ENCODE peak calls at places on chromosomes 1 and 21, in ten cellular contexts. One of them, this sample, is unnamed.

GRCh38 chr1:98102369-98103030 is 181.7 kb upstream of the DPYD start:
- DNase-seq in H7: no peak
- DNase-seq in C1 segment of cervical spinal cord: no peak
- DNase-seq in head of caudate nucleus: no peak
- DNase-seq in NCI-H748 treated with DMSO at 0.1 percent for 48 hours: no peak
- DNase-seq in stimulated activated naive CD8-positive, alpha-beta T cell treated with anti-CD3 and anti-CD28 coated beads, Interleukin-15, Interleukin-2, amounts not matched to agents 100 U/mL and 50 U/mL, for 24 hours: no peak
- DNase-seq in stimulated activated CD8-positive, alpha-beta memory T cell treated with anti-CD3 and anti-CD28 coated beads, Interleukin-7, amount 100 ng/mL, for 1 hour: no peak
- DNase-seq in GM12891: no peak
- DNase-seq in AG09309: no peak
- DNase-seq in NCI-H1092 treated with DMSO at 0.1 percent for 48 hours: no peak
- DNase-seq in this sample: no peak

GRCh38 chr1:80536464-80536863 is 1264.3 kb upstream of the ADGRL2 start:
- DNase-seq in stimulated activated naive CD8-positive, alpha-beta T cell treated with anti-CD3 and anti-CD28 coated beads, Interleukin-15, Interleukin-2, amounts not matched to agents 100 U/mL and 50 U/mL, for 24 hours: no peak
- DNase-seq in C1 segment of cervical spinal cord: no peak
- DNase-seq in head of caudate nucleus: no peak
- DNase-seq in NCI-H748 treated with DMSO at 0.1 percent for 48 hours: no peak
- DNase-seq in GM12891: no peak
- DNase-seq in H7: no peak
- DNase-seq in AG09309: no peak
- DNase-seq in NCI-H1092 treated with DMSO at 0.1 percent for 48 hours: no peak
- DNase-seq in stimulated activated CD8-positive, alpha-beta memory T cell treated with anti-CD3 and anti-CD28 coated beads, Interleukin-7, amount 100 ng/mL, for 1 hour: no peak
- DNase-seq in this sample: no peak

GRCh38 chr21:33685613-33686197 is 43.4 kb downstream of the ITSN1 start:
- DNase-seq in H7: no peak
- DNase-seq in stimulated activated naive CD8-positive, alpha-beta T cell treated with anti-CD3 and anti-CD28 coated beads, Interleukin-15, Interleukin-2, amounts not matched to agents 100 U/mL and 50 U/mL, for 24 hours: no peak
- DNase-seq in NCI-H1092 treated with DMSO at 0.1 percent for 48 hours: no peak
- DNase-seq in C1 segment of cervical spinal cord: no peak
- DNase-seq in head of caudate nucleus: no peak
- DNase-seq in stimulated activated CD8-positive, alpha-beta memory T cell treated with anti-CD3 and anti-CD28 coated beads, Interleukin-7, amount 100 ng/mL, for 1 hour: no peak
- DNase-seq in NCI-H748 treated with DMSO at 0.1 percent for 48 hours: no peak
- DNase-seq in AG09309: peak
- DNase-seq in GM12891: no peak
- DNase-seq in this sample: no peak

GRCh38 chr1:202289009-202289408 is 52.7 kb downstream of the UBE2T start:
- DNase-seq in stimulated activated CD8-positive, alpha-beta memory T cell treated with anti-CD3 and anti-CD28 coated beads, Interleukin-7, amount 100 ng/mL, for 1 hour: no peak
- DNase-seq in H7: no peak
- DNase-seq in NCI-H1092 treated with DMSO at 0.1 percent for 48 hours: no peak
- DNase-seq in stimulated activated naive CD8-positive, alpha-beta T cell treated with anti-CD3 and anti-CD28 coated beads, Interleukin-15, Interleukin-2, amounts not matched to agents 100 U/mL and 50 U/mL, for 24 hours: no peak
- DNase-seq in head of caudate nucleus: no peak
- DNase-seq in NCI-H748 treated with DMSO at 0.1 percent for 48 hours: no peak
- DNase-seq in GM12891: no peak
- DNase-seq in C1 segment of cervical spinal cord: no peak
- DNase-seq in AG09309: no peak
- DNase-seq in this sample: no peak

GRCh38 chr1:118783095-118783758 is 204.9 kb downstream of the TBX15 start:
- DNase-seq in stimulated activated naive CD8-positive, alpha-beta T cell treated with anti-CD3 and anti-CD28 coated beads, Interleukin-15, Interleukin-2, amounts not matched to agents 100 U/mL and 50 U/mL, for 24 hours: no peak
- DNase-seq in H7: peak
- DNase-seq in C1 segment of cervical spinal cord: no peak
- DNase-seq in AG09309: no peak
- DNase-seq in head of caudate nucleus: no peak
- DNase-seq in stimulated activated CD8-positive, alpha-beta memory T cell treated with anti-CD3 and anti-CD28 coated beads, Interleukin-7, amount 100 ng/mL, for 1 hour: no peak
- DNase-seq in GM12891: no peak
- DNase-seq in NCI-H1092 treated with DMSO at 0.1 percent for 48 hours: peak
- DNase-seq in NCI-H748 treated with DMSO at 0.1 percent for 48 hours: peak
- DNase-seq in this sample: no peak

GRCh38 chr21:14388282-14388681 is 5.3 kb upstream of the HSPA13 start:
- DNase-seq in NCI-H1092 treated with DMSO at 0.1 percent for 48 hours: no peak
- DNase-seq in GM12891: no peak
- DNase-seq in H7: no peak
- DNase-seq in AG09309: no peak
- DNase-seq in stimulated activated CD8-positive, alpha-beta memory T cell treated with anti-CD3 and anti-CD28 coated beads, Interleukin-7, amount 100 ng/mL, for 1 hour: no peak
- DNase-seq in stimulated activated naive CD8-positive, alpha-beta T cell treated with anti-CD3 and anti-CD28 coated beads, Interleukin-15, Interleukin-2, amounts not matched to agents 100 U/mL and 50 U/mL, for 24 hours: no peak
- DNase-seq in C1 segment of cervical spinal cord: no peak
- DNase-seq in NCI-H748 treated with DMSO at 0.1 percent for 48 hours: no peak
- DNase-seq in head of caudate nucleus: no peak
- DNase-seq in this sample: no peak

GRCh38 chr21:16535100-16535418 is 805.3 kb downstream of the USP25 start:
- DNase-seq in NCI-H1092 treated with DMSO at 0.1 percent for 48 hours: peak
- DNase-seq in AG09309: peak
- DNase-seq in GM12891: no peak
- DNase-seq in H7: no peak
- DNase-seq in NCI-H748 treated with DMSO at 0.1 percent for 48 hours: no peak
- DNase-seq in head of caudate nucleus: peak
- DNase-seq in stimulated activated CD8-positive, alpha-beta memory T cell treated with anti-CD3 and anti-CD28 coated beads, Interleukin-7, amount 100 ng/mL, for 1 hour: no peak
- DNase-seq in stimulated activated naive CD8-positive, alpha-beta T cell treated with anti-CD3 and anti-CD28 coated beads, Interleukin-15, Interleukin-2, amounts not matched to agents 100 U/mL and 50 U/mL, for 24 hours: no peak
- DNase-seq in C1 segment of cervical spinal cord: peak
- DNase-seq in this sample: peak

GRCh38 chr1:187621961-187622360 is 793.2 kb downstream of the PLA2G4A start:
- DNase-seq in NCI-H1092 treated with DMSO at 0.1 percent for 48 hours: no peak
- DNase-seq in C1 segment of cervical spinal cord: peak
- DNase-seq in GM12891: no peak
- DNase-seq in stimulated activated naive CD8-positive, alpha-beta T cell treated with anti-CD3 and anti-CD28 coated beads, Interleukin-15, Interleukin-2, amounts not matched to agents 100 U/mL and 50 U/mL, for 24 hours: no peak
- DNase-seq in head of caudate nucleus: no peak
- DNase-seq in AG09309: no peak
- DNase-seq in stimulated activated CD8-positive, alpha-beta memory T cell treated with anti-CD3 and anti-CD28 coated beads, Interleukin-7, amount 100 ng/mL, for 1 hour: no peak
- DNase-seq in NCI-H748 treated with DMSO at 0.1 percent for 48 hours: no peak
- DNase-seq in H7: no peak
- DNase-seq in this sample: no peak

GRCh38 chr1:230120949-230121381 is 53.9 kb downstream of the GALNT2 start:
- DNase-seq in NCI-H1092 treated with DMSO at 0.1 percent for 48 hours: peak
- DNase-seq in C1 segment of cervical spinal cord: no peak
- DNase-seq in stimulated activated CD8-positive, alpha-beta memory T cell treated with anti-CD3 and anti-CD28 coated beads, Interleukin-7, amount 100 ng/mL, for 1 hour: no peak
- DNase-seq in GM12891: no peak
- DNase-seq in stimulated activated naive CD8-positive, alpha-beta T cell treated with anti-CD3 and anti-CD28 coated beads, Interleukin-15, Interleukin-2, amounts not matched to agents 100 U/mL and 50 U/mL, for 24 hours: no peak
- DNase-seq in H7: peak
- DNase-seq in NCI-H748 treated with DMSO at 0.1 percent for 48 hours: peak
- DNase-seq in head of caudate nucleus: no peak
- DNase-seq in AG09309: no peak
- DNase-seq in this sample: peak

GRCh38 chr1:168504064-168504837 is 39.5 kb downstream of the XCL2 start:
- DNase-seq in stimulated activated naive CD8-positive, alpha-beta T cell treated with anti-CD3 and anti-CD28 coated beads, Interleukin-15, Interleukin-2, amounts not matched to agents 100 U/mL and 50 U/mL, for 24 hours: peak
- DNase-seq in head of caudate nucleus: no peak
- DNase-seq in C1 segment of cervical spinal cord: no peak
- DNase-seq in stimulated activated CD8-positive, alpha-beta memory T cell treated with anti-CD3 and anti-CD28 coated beads, Interleukin-7, amount 100 ng/mL, for 1 hour: no peak
- DNase-seq in NCI-H1092 treated with DMSO at 0.1 percent for 48 hours: no peak
- DNase-seq in AG09309: peak
- DNase-seq in H7: no peak
- DNase-seq in NCI-H748 treated with DMSO at 0.1 percent for 48 hours: no peak
- DNase-seq in GM12891: no peak
- DNase-seq in this sample: no peak

GRCh38 chr1:203282720-203283542 is 22.4 kb upstream of the BTG2 start:
- DNase-seq in C1 segment of cervical spinal cord: peak
- DNase-seq in GM12891: no peak
- DNase-seq in NCI-H748 treated with DMSO at 0.1 percent for 48 hours: no peak
- DNase-seq in stimulated activated naive CD8-positive, alpha-beta T cell treated with anti-CD3 and anti-CD28 coated beads, Interleukin-15, Interleukin-2, amounts not matched to agents 100 U/mL and 50 U/mL, for 24 hours: no peak
- DNase-seq in NCI-H1092 treated with DMSO at 0.1 percent for 48 hours: peak
- DNase-seq in head of caudate nucleus: no peak
- DNase-seq in stimulated activated CD8-positive, alpha-beta memory T cell treated with anti-CD3 and anti-CD28 coated beads, Interleukin-7, amount 100 ng/mL, for 1 hour: no peak
- DNase-seq in AG09309: no peak
- DNase-seq in H7: no peak
- DNase-seq in this sample: no peak

GRCh38 chr1:79040424-79041089 is 34.0 kb upstream of the ADGRL4 start:
- DNase-seq in C1 segment of cervical spinal cord: no peak
- DNase-seq in AG09309: no peak
- DNase-seq in head of caudate nucleus: no peak
- DNase-seq in stimulated activated naive CD8-positive, alpha-beta T cell treated with anti-CD3 and anti-CD28 coated beads, Interleukin-15, Interleukin-2, amounts not matched to agents 100 U/mL and 50 U/mL, for 24 hours: no peak
- DNase-seq in GM12891: no peak
- DNase-seq in NCI-H1092 treated with DMSO at 0.1 percent for 48 hours: no peak
- DNase-seq in stimulated activated CD8-positive, alpha-beta memory T cell treated with anti-CD3 and anti-CD28 coated beads, Interleukin-7, amount 100 ng/mL, for 1 hour: no peak
- DNase-seq in NCI-H748 treated with DMSO at 0.1 percent for 48 hours: no peak
- DNase-seq in H7: no peak
- DNase-seq in this sample: no peak

GRCh38 chr1:167776151-167776550 is 54.4 kb downstream of the MPZL1 start:
- DNase-seq in AG09309: no peak
- DNase-seq in stimulated activated CD8-positive, alpha-beta memory T cell treated with anti-CD3 and anti-CD28 coated beads, Interleukin-7, amount 100 ng/mL, for 1 hour: no peak
- DNase-seq in GM12891: no peak
- DNase-seq in H7: no peak
- DNase-seq in NCI-H748 treated with DMSO at 0.1 percent for 48 hours: no peak
- DNase-seq in stimulated activated naive CD8-positive, alpha-beta T cell treated with anti-CD3 and anti-CD28 coated beads, Interleukin-15, Interleukin-2, amounts not matched to agents 100 U/mL and 50 U/mL, for 24 hours: no peak
- DNase-seq in head of caudate nucleus: no peak
- DNase-seq in C1 segment of cervical spinal cord: no peak
- DNase-seq in NCI-H1092 treated with DMSO at 0.1 percent for 48 hours: no peak
- DNase-seq in this sample: no peak

GRCh38 chr1:232222614-232223013 is 407.3 kb downstream of the SIPA1L2 start:
- DNase-seq in NCI-H1092 treated with DMSO at 0.1 percent for 48 hours: no peak
- DNase-seq in H7: no peak
- DNase-seq in head of caudate nucleus: no peak
- DNase-seq in C1 segment of cervical spinal cord: no peak
- DNase-seq in stimulated activated CD8-positive, alpha-beta memory T cell treated with anti-CD3 and anti-CD28 coated beads, Interleukin-7, amount 100 ng/mL, for 1 hour: no peak
- DNase-seq in NCI-H748 treated with DMSO at 0.1 percent for 48 hours: no peak
- DNase-seq in AG09309: no peak
- DNase-seq in GM12891: no peak
- DNase-seq in stimulated activated naive CD8-positive, alpha-beta T cell treated with anti-CD3 and anti-CD28 coated beads, Interleukin-15, Interleukin-2, amounts not matched to agents 100 U/mL and 50 U/mL, for 24 hours: no peak
- DNase-seq in this sample: no peak

GRCh38 chr1:47993881-47994625 is 3.1 kb downstream of the TRABD2B start:
- DNase-seq in NCI-H748 treated with DMSO at 0.1 percent for 48 hours: no peak
- DNase-seq in C1 segment of cervical spinal cord: no peak
- DNase-seq in AG09309: no peak
- DNase-seq in stimulated activated CD8-positive, alpha-beta memory T cell treated with anti-CD3 and anti-CD28 coated beads, Interleukin-7, amount 100 ng/mL, for 1 hour: no peak
- DNase-seq in GM12891: no peak
- DNase-seq in head of caudate nucleus: no peak
- DNase-seq in stimulated activated naive CD8-positive, alpha-beta T cell treated with anti-CD3 and anti-CD28 coated beads, Interleukin-15, Interleukin-2, amounts not matched to agents 100 U/mL and 50 U/mL, for 24 hours: no peak
- DNase-seq in H7: no peak
- DNase-seq in NCI-H1092 treated with DMSO at 0.1 percent for 48 hours: no peak
- DNase-seq in this sample: no peak

GRCh38 chr1:231387770-231388669 is 34.1 kb downstream of the EGLN1 start:
- DNase-seq in C1 segment of cervical spinal cord: no peak
- DNase-seq in NCI-H748 treated with DMSO at 0.1 percent for 48 hours: no peak
- DNase-seq in GM12891: no peak
- DNase-seq in NCI-H1092 treated with DMSO at 0.1 percent for 48 hours: no peak
- DNase-seq in stimulated activated naive CD8-positive, alpha-beta T cell treated with anti-CD3 and anti-CD28 coated beads, Interleukin-15, Interleukin-2, amounts not matched to agents 100 U/mL and 50 U/mL, for 24 hours: no peak
- DNase-seq in AG09309: no peak
- DNase-seq in H7: no peak
- DNase-seq in head of caudate nucleus: no peak
- DNase-seq in stimulated activated CD8-positive, alpha-beta memory T cell treated with anti-CD3 and anti-CD28 coated beads, Interleukin-7, amount 100 ng/mL, for 1 hour: no peak
- DNase-seq in this sample: no peak

GRCh38 chr1:235093013-235093618 is 35.5 kb downstream of the TOMM20 start:
- DNase-seq in NCI-H1092 treated with DMSO at 0.1 percent for 48 hours: peak
- DNase-seq in C1 segment of cervical spinal cord: peak
- DNase-seq in head of caudate nucleus: peak
- DNase-seq in H7: peak
- DNase-seq in stimulated activated CD8-positive, alpha-beta memory T cell treated with anti-CD3 and anti-CD28 coated beads, Interleukin-7, amount 100 ng/mL, for 1 hour: no peak
- DNase-seq in stimulated activated naive CD8-positive, alpha-beta T cell treated with anti-CD3 and anti-CD28 coated beads, Interleukin-15, Interleukin-2, amounts not matched to agents 100 U/mL and 50 U/mL, for 24 hours: no peak
- DNase-seq in NCI-H748 treated with DMSO at 0.1 percent for 48 hours: no peak
- DNase-seq in GM12891: no peak
- DNase-seq in AG09309: no peak
- DNase-seq in this sample: peak

GRCh38 chr1:232634086-232634485 is 4.2 kb upstream of the SIPA1L2 start:
- DNase-seq in stimulated activated CD8-positive, alpha-beta memory T cell treated with anti-CD3 and anti-CD28 coated beads, Interleukin-7, amount 100 ng/mL, for 1 hour: no peak
- DNase-seq in stimulated activated naive CD8-positive, alpha-beta T cell treated with anti-CD3 and anti-CD28 coated beads, Interleukin-15, Interleukin-2, amounts not matched to agents 100 U/mL and 50 U/mL, for 24 hours: no peak
- DNase-seq in AG09309: no peak
- DNase-seq in H7: no peak
- DNase-seq in C1 segment of cervical spinal cord: no peak
- DNase-seq in head of caudate nucleus: peak
- DNase-seq in NCI-H748 treated with DMSO at 0.1 percent for 48 hours: no peak
- DNase-seq in NCI-H1092 treated with DMSO at 0.1 percent for 48 hours: peak
- DNase-seq in GM12891: no peak
- DNase-seq in this sample: no peak

GRCh38 chr1:37288900-37289299 is 185.5 kb upstream of the ZC3H12A start:
- DNase-seq in NCI-H748 treated with DMSO at 0.1 percent for 48 hours: no peak
- DNase-seq in H7: no peak
- DNase-seq in stimulated activated CD8-positive, alpha-beta memory T cell treated with anti-CD3 and anti-CD28 coated beads, Interleukin-7, amount 100 ng/mL, for 1 hour: no peak
- DNase-seq in NCI-H1092 treated with DMSO at 0.1 percent for 48 hours: no peak
- DNase-seq in head of caudate nucleus: no peak
- DNase-seq in GM12891: peak
- DNase-seq in C1 segment of cervical spinal cord: no peak
- DNase-seq in AG09309: no peak
- DNase-seq in stimulated activated naive CD8-positive, alpha-beta T cell treated with anti-CD3 and anti-CD28 coated beads, Interleukin-15, Interleukin-2, amounts not matched to agents 100 U/mL and 50 U/mL, for 24 hours: peak
- DNase-seq in this sample: no peak

GRCh38 chr1:206035027-206035426 is 11.3 kb upstream of the CTSE start:
- DNase-seq in stimulated activated CD8-positive, alpha-beta memory T cell treated with anti-CD3 and anti-CD28 coated beads, Interleukin-7, amount 100 ng/mL, for 1 hour: no peak
- DNase-seq in GM12891: no peak
- DNase-seq in head of caudate nucleus: no peak
- DNase-seq in NCI-H1092 treated with DMSO at 0.1 percent for 48 hours: peak
- DNase-seq in H7: no peak
- DNase-seq in NCI-H748 treated with DMSO at 0.1 percent for 48 hours: no peak
- DNase-seq in AG09309: no peak
- DNase-seq in stimulated activated naive CD8-positive, alpha-beta T cell treated with anti-CD3 and anti-CD28 coated beads, Interleukin-15, Interleukin-2, amounts not matched to agents 100 U/mL and 50 U/mL, for 24 hours: no peak
- DNase-seq in C1 segment of cervical spinal cord: no peak
- DNase-seq in this sample: no peak